ENCODE peak calls at places on chromosomes 7 and 10, in eight cellular contexts. W, T, R, D, N, J, O and H are unnamed samples.

GRCh38 chr10:84739641-84740040 is 411.3 kb downstream of the CCSER2 start:
- DNase-seq in J (no peak), R (no peak), T (no peak), O (no peak), N (no peak), D (no peak), W (no peak), H (no peak)

GRCh38 chr10:78577673-78578072 is 491.1 kb upstream of the ZMIZ1 start:
- DNase-seq in D (no peak), J (no peak), N (no peak), W (no peak), R (no peak), T (peak), O (no peak), H (no peak)

GRCh38 chr7:35695628-35695888 is 623 bp upstream of the HERPUD2 start:
- DNase-seq in N (peak), R (peak), W (no peak), J (no peak), O (no peak), T (no peak), D (no peak), H (peak)

GRCh38 chr10:130711072-130711471 is 574.9 kb downstream of the GLRX3 start:
- DNase-seq in T (no peak), O (no peak), R (peak), N (no peak), J (no peak), W (no peak), D (peak), H (no peak)

GRCh38 chr10:101329341-101330032 is 24.5 kb upstream of the BTRC start:
- DNase-seq in O (no peak), J (no peak), D (no peak), R (no peak), N (no peak), W (no peak), T (no peak), H (no peak)

GRCh38 chr10:12042409-12042796 is 206 bp downstream of the UPF2 start:
- DNase-seq in N (no peak), W (peak), D (no peak), T (peak), J (peak), R (no peak), O (peak), H (peak)

GRCh38 chr10:70528726-70529362 is 50.3 kb downstream of the PALD1 start:
- DNase-seq in W (no peak), N (peak), O (peak), R (no peak), T (no peak), D (peak), J (no peak), H (peak)

GRCh38 chr7:13989138-13989943 is at the start of gene ETV1:
- DNase-seq in R (no peak), W (peak), D (peak), O (peak), J (peak), T (peak), N (peak), H (peak)

GRCh38 chr7:143447500-143447899 is 4.2 kb downstream of the TAS2R60 start:
- DNase-seq in R (no peak), J (no peak), W (no peak), D (peak), T (no peak), O (no peak), N (no peak), H (no peak)

GRCh38 chr10:121696854-121697253 is 98.6 kb upstream of the FGFR2 start:
- DNase-seq in R (peak), D (peak), T (peak), J (no peak), W (peak), O (no peak), N (peak), H (peak)

GRCh38 chr10:14009315-14010082 is 321.2 kb downstream of the FRMD4A start:
- DNase-seq in R (no peak), D (no peak), T (no peak), J (no peak), O (peak), N (peak), W (peak), H (no peak)

GRCh38 chr10:122162566-122163181 is 108.4 kb upstream of the BTBD16 start:
- DNase-seq in O (no peak), N (no peak), R (no peak), T (peak), D (no peak), J (peak), W (no peak), H (no peak)

DNA sequence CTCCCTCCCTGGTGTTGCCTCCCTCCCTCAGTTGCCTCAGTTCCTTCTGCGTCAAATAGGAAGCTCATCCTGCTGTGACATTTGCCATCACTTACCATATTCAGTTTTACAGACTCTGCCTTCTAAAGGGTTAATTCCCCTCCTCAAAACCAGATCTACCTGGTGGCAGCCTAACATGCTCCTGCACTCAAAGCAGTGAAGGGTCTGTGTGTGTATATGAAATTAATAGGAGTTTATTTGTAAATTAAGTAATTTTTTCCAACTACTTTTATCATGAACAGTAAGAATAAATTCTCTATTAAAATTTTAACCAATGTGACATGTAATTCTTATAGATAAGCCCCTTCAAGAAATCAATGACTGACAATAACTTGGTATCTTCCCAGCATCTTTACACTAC is 158.6 kb upstream of the INSYN2A start:
- DNase-seq in N (peak), T (no peak), J (no peak), W (no peak), O (peak), D (no peak), R (no peak), H (no peak)
- TF ChIP-seq CTCF in N (peak), T (no peak), J (peak), W (no peak), O (peak), D (peak), R (peak), H (no peak)

DNA sequence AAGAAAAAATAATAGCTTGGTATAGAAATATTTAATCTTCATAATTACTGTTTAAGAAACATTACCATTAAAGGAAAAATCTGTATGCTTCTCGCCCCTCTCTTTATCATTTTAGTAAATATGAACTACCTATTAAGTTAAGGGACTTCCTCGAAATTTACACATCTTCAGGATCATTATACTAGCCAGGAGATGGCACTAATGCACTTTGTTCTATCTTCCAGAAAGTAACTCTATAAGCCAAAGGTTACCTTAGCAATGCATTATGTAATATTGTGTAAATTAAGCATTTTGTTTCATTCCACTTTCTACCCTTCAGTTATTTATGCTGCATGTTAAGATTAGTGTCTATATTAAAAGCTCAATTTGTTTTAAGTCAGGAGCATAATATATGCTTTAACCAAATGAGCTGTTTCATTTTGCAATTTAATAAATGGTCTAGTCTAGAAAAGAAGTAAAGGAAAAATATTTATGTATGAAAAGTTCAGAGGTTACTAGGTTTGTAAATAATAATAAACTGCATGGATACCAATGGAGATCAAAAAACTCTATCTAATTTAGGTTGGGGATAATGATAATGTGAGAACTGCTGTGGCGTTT is 128.4 kb downstream of the ANKRD7 start:
- DNase-seq in D (peak), W (no peak), T (no peak), J (no peak), R (peak), N (peak), O (peak), H (peak)
- TF ChIP-seq CTCF in D (peak), W (no peak), T (peak), J (peak), R (peak), N (peak), O (no peak), H (peak)

GRCh38 chr7:56538541-56539429 is 422.6 kb upstream of the NUPR2 start:
- DNase-seq in R (no peak), N (no peak), O (no peak), T (no peak), W (peak), D (no peak), J (no peak), H (no peak)

GRCh38 chr7:56537477-56537876 is 421.3 kb upstream of the NUPR2 start:
- DNase-seq in N (no peak), R (no peak), W (no peak), J (no peak), T (no peak), D (no peak), O (no peak), H (no peak)

DNA sequence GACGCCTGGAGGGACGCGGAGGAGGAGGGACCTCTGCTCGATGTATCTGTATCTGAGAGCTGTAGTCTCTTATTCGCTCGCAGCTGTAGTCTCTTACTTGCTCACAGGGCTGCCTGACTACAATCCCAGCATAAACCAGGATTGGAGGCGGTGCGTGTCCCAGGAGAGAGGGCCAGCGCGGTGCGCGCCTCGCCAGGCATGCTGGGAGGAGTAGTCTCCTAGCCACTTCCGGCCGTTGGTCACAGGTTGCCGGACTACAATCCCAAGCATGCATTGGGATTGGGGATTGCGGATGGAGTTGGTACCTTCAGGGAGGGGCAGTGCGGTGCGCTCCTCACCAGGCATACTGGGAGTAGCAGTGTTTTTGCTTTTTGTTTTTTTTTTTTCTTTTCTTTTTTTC is 421.7 kb upstream of the NUPR2 start:
- DNase-seq in D (no peak), O (no peak), T (no peak), N (no peak), J (no peak), R (no peak), W (peak), H (no peak)
- TF ChIP-seq CTCF in D (no peak), O (no peak), T (no peak), N (no peak), J (no peak), R (no peak), W (no peak), H (no peak)

GRCh38 chr10:69124558-69125121 is 662 bp downstream of the VPS26A start:
- DNase-seq in J (no peak), R (peak), D (peak), W (peak), O (peak), T (peak), N (peak), H (peak)

GRCh38 chr10:69125554-69125953 is 1.6 kb downstream of the VPS26A start:
- DNase-seq in O (no peak), J (no peak), N (no peak), D (no peak), R (no peak), W (no peak), T (no peak), H (no peak)

GRCh38 chr10:69119896-69120295 is 4.1 kb upstream of the VPS26A start:
- DNase-seq in O (no peak), D (no peak), N (peak), T (no peak), W (no peak), R (no peak), J (no peak), H (no peak)

GRCh38 chr10:69123747-69124557 is at the start of gene VPS26A:
- DNase-seq in W (peak), N (peak), O (peak), T (peak), D (peak), R (peak), J (peak), H (peak)

GRCh38 chr10:69123306-69123746 is 652 bp upstream of the VPS26A start:
- DNase-seq in N (peak), D (peak), J (no peak), T (peak), W (no peak), O (peak), R (no peak), H (no peak)
- TF ChIP-seq CTCF in N (no peak), D (no peak), J (peak), T (no peak), W (peak), O (peak), R (no peak), H (no peak)

GRCh38 chr7:116242177-116242576 is 31.8 kb downstream of the TES start:
- DNase-seq in J (no peak), R (no peak), O (no peak), N (no peak), D (no peak), T (no peak), W (no peak), H (no peak)
- TF ChIP-seq CTCF in J (no peak), R (no peak), O (no peak), N (no peak), D (no peak), T (peak), W (no peak), H (no peak)

DNA sequence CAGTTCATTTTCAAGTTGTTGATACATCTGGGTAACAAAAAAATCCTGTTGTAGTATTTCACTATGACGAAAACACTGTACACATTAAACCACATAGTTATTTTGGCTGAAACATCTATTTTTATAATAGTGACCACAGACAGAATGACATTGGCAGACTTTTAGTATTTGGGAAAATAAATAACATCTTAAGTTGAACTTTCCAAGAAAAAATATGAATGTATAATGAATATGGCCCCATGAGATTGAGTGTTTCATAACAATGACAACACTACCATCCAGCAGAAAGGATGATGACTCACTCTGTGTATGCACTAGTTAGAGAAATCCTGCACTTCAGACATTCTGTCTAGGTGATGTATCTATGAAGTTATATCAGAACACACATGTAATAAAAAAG is 118.1 kb downstream of the SEMA3D start:
- DNase-seq in J (no peak), O (peak), D (no peak), R (no peak), T (no peak), N (peak), W (no peak), H (peak)
- TF ChIP-seq CTCF in J (no peak), O (no peak), D (no peak), R (no peak), T (no peak), N (no peak), W (no peak), H (no peak)